ENCODE peak calls at places on chromosomes 16 and 17, in six cellular contexts. V, E, R, K, W and Z are unnamed samples.

GRCh38 chr16:70701596-70701995 is 15.7 kb upstream of the MTSS2 start:
- DNase-seq in V (no peak), E (no peak), R (no peak), K (no peak), W (no peak), Z (no peak)

GRCh38 chr16:24070851-24071250 is 185.3 kb upstream of the CACNG3 start:
- DNase-seq in V (peak), E (peak), R (peak), K (peak), W (peak), Z (peak)

GRCh38 chr17:74408262-74408661 is 23.6 kb upstream of the GPRC5C start:
- DNase-seq in V (peak), E (no peak), R (peak), K (no peak), W (no peak), Z (no peak)

GRCh38 chr16:21260870-21261791 is 17.0 kb downstream of the CRYM start:
- DNase-seq in V (peak), E (no peak), R (peak), K (no peak), W (no peak), Z (no peak)

GRCh38 chr16:26316683-26317464 is 625.1 kb downstream of the HS3ST4 start:
- DNase-seq in V (no peak), E (peak), R (peak), K (no peak), W (no peak), Z (no peak)

GRCh38 chr16:70396209-70396904 is 42.5 kb downstream of the ST3GAL2 start:
- DNase-seq in V (no peak), E (no peak), R (peak), K (peak), W (no peak), Z (peak)

GRCh38 chr17:7893226-7893880 is 4.8 kb downstream of the CHD3 start:
- DNase-seq in V (no peak), E (no peak), R (no peak), K (no peak), W (no peak), Z (no peak)

GRCh38 chr16:22638393-22639206 is 127.9 kb downstream of the NPIPB5 start:
- DNase-seq in V (no peak), E (no peak), R (no peak), K (no peak), W (no peak), Z (peak)

GRCh38 chr17:7295230-7296180 is 1.1 kb upstream of the YBX2 start:
- DNase-seq in V (no peak), E (no peak), R (no peak), K (peak), W (no peak), Z (no peak)

GRCh38 chr17:9943343-9943742 is 38.3 kb upstream of the RCVRN start:
- DNase-seq in V (no peak), E (no peak), R (no peak), K (no peak), W (no peak), Z (no peak)

GRCh38 chr17:76365256-76365903 is 11.7 kb upstream of the PRPSAP1 start:
- DNase-seq in V (no peak), E (peak), R (peak), K (no peak), W (no peak), Z (no peak)

GRCh38 chr16:14957576-14958322 is 17.1 kb upstream of the PDXDC1 start:
- DNase-seq in V (no peak), E (peak), R (no peak), K (no peak), W (no peak), Z (no peak)

GRCh38 chr17:81723651-81724209 is 11.6 kb downstream of the SLC25A10 start:
- DNase-seq in V (no peak), E (no peak), R (no peak), K (no peak), W (no peak), Z (no peak)

GRCh38 chr17:80430446-80431245 is 15.7 kb downstream of the ENDOV start:
- DNase-seq in V (no peak), E (no peak), R (no peak), K (no peak), W (no peak), Z (no peak)

GRCh38 chr16:23069844-23070243 is 79.4 kb downstream of the USP31 start:
- DNase-seq in V (no peak), E (no peak), R (no peak), K (no peak), W (no peak), Z (no peak)

GRCh38 chr16:54282923-54283734 is 3.5 kb downstream of the IRX3 start:
- DNase-seq in V (no peak), E (peak), R (no peak), K (no peak), W (no peak), Z (no peak)

GRCh38 chr16:74740795-74741304 is 33.8 kb downstream of the FA2H start:
- DNase-seq in V (no peak), E (no peak), R (no peak), K (no peak), W (no peak), Z (no peak)

GRCh38 chr16:67163164-67163902 is 1.2 kb upstream of the HSF4 start:
- DNase-seq in V (no peak), E (peak), R (no peak), K (peak), W (no peak), Z (no peak)

GRCh38 chr16:79261461-79261860 is 339.1 kb downstream of the MAF start:
- DNase-seq in V (peak), E (peak), R (peak), K (peak), W (no peak), Z (no peak)

GRCh38 chr17:2275722-2276121 is 27.9 kb downstream of the SMG6 start:
- DNase-seq in V (no peak), E (no peak), R (no peak), K (no peak), W (no peak), Z (no peak)

GRCh38 chr16:27377666-27378485 is 24.1 kb upstream of the IL21R start:
- DNase-seq in V (no peak), E (no peak), R (no peak), K (no peak), W (peak), Z (no peak)

GRCh38 chr17:75652934-75653549 is 13.9 kb downstream of the RECQL5 start:
- DNase-seq in V (peak), E (peak), R (peak), K (peak), W (no peak), Z (peak)

GRCh38 chr17:56595831-56596740 is 2.6 kb downstream of the NOG start:
- DNase-seq in V (no peak), E (peak), R (no peak), K (peak), W (no peak), Z (no peak)

GRCh38 chr17:31745964-31746650 is 112.9 kb downstream of the COPRS start:
- DNase-seq in V (no peak), E (no peak), R (no peak), K (no peak), W (no peak), Z (no peak)

GRCh38 chr17:80780381-80781187 is 211.1 kb upstream of the CHMP6 start:
- DNase-seq in V (no peak), E (no peak), R (no peak), K (no peak), W (peak), Z (peak)

GRCh38 chr17:35073991-35074627 is 10.6 kb upstream of the RFFL start:
- DNase-seq in V (peak), E (no peak), R (no peak), K (no peak), W (no peak), Z (no peak)

GRCh38 chr16:84481051-84481735 is 23.3 kb downstream of the MEAK7 start:
- DNase-seq in V (no peak), E (peak), R (no peak), K (no peak), W (no peak), Z (peak)

GRCh38 chr16:84479716-84480450 is 24.6 kb downstream of the MEAK7 start:
- DNase-seq in V (no peak), E (no peak), R (no peak), K (no peak), W (no peak), Z (no peak)

GRCh38 chr16:84477661-84478060 is 26.8 kb downstream of the MEAK7 start:
- DNase-seq in V (no peak), E (peak), R (no peak), K (no peak), W (no peak), Z (no peak)

GRCh38 chr16:84475643-84476240 is 28.7 kb downstream of the MEAK7 start:
- DNase-seq in V (peak), E (peak), R (no peak), K (no peak), W (no peak), Z (no peak)

DNA sequence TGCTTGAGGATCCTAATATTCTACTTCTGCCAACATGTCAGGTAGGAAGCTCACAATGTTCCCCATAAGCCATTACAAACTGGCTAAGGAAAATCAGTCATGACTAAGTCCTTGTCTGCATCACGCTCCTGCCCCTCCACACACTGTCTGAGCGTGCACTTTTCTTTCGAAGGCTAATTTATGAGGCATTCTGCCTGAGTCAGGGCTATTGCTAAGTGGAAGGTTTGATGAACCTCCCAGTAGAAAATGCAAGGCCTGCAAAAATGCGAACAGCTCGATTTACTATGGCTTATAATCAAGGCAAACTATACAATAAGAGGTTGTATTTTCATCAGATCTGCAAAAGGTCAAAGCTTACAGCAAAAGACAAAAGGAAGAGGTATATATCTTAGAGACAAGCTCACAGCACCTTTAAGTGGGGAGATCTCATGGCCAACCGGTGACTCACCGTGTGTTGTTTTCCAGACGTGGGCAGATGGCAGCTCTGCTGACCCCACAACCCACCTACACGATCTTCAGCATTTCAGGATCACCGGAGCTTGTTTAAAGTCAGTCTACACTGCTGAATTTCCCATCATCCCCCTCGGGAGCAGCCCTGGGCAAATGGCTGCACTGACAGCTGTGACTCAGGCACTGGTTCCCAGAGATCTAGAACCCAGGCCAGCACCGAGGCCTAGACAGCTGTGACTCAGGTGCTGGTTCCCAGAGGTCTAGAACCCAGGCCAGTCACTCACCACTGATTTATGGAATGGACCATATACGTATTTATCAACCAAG is 26.1 kb downstream of the MEAK7 start:
- DNase-seq in V (no peak), E (peak), R (peak), K (no peak), W (no peak), Z (peak)
- TF ChIP-seq GABPA in V (no peak), E (no peak), R (no peak), K (no peak), W (no peak), Z (no peak)

DNA sequence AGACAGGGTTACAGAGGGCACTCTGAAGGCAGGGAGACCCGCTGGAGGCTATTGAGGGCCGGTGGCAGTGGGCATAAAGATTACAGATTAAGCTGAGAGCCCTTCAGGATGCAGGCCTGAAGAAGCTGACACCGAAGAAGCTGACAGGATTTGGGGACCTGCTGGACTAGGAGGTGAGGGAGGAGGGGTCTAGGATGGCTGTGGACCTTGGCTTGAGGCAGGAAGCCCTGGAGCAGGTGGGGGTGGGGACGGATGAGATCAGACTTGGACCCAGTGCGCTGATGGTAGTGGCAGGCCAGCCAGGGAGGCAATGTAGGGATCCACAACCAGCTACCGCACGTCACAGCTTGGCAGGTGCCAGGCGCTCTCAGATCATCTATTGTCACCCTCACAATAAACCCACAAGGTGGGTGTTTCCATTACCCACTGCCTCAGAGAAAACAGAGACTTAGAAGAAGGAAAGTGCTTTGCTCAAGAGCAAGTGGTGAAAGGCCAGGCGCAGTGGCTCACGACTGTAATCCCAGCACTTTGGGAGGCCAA is 888 bp upstream of the SAMD14 start:
- DNase-seq in V (peak), E (no peak), R (no peak), K (peak), W (no peak), Z (no peak)
- TF ChIP-seq GABPA in V (no peak), E (no peak), R (no peak), K (no peak), W (no peak), Z (no peak)

DNA sequence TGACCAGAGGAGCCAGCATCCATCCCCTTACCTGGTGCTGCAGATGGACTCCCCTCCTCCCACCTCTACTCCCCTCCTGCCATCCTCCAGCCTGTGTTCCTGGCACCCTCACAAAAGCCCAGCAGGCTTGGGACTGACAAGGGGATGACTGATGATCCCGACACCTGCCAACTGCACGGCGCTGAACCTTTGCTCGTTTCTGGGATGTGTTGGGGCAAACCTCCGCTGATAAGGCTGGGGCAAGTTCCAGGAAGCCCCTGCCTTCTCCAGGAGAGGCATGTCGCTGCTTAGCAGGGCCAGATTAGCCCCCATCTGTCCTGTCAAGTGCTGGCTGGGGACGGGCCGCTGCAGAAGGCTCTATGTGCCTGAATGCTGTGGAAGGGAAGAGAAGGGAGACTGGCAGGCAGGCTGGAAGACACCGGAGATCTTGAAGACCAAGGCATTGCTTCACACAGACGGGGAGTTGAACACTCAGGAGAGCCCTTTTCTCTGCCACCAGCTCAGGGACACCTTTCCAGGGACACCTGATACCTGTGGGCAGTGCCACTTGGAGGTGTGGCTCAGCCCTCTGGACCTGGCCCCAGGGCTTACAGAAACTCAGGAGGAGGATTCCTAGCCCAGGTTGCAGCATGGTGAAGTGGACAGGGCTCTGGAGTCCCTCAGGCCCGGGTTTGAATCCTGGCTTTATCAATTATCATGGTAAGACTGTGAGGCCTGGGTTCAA is 973 bp upstream of the KRT15 start:
- DNase-seq in V (no peak), E (no peak), R (peak), K (no peak), W (no peak), Z (no peak)
- TF ChIP-seq GABPA in V (no peak), E (no peak), R (no peak), K (no peak), W (no peak), Z (no peak)

GRCh38 chr16:10990378-10990777 is 46.0 kb downstream of the CLEC16A start:
- DNase-seq in V (no peak), E (no peak), R (no peak), K (no peak), W (no peak), Z (no peak)

GRCh38 chr16:10988164-10988803 is 43.9 kb downstream of the CLEC16A start:
- DNase-seq in V (no peak), E (peak), R (no peak), K (no peak), W (no peak), Z (no peak)

GRCh38 chr16:10989494-10989893 is 45.1 kb downstream of the CLEC16A start:
- DNase-seq in V (no peak), E (no peak), R (no peak), K (peak), W (no peak), Z (no peak)

GRCh38 chr16:10988879-10989278 is 44.5 kb downstream of the CLEC16A start:
- DNase-seq in V (no peak), E (no peak), R (no peak), K (no peak), W (no peak), Z (no peak)

DNA sequence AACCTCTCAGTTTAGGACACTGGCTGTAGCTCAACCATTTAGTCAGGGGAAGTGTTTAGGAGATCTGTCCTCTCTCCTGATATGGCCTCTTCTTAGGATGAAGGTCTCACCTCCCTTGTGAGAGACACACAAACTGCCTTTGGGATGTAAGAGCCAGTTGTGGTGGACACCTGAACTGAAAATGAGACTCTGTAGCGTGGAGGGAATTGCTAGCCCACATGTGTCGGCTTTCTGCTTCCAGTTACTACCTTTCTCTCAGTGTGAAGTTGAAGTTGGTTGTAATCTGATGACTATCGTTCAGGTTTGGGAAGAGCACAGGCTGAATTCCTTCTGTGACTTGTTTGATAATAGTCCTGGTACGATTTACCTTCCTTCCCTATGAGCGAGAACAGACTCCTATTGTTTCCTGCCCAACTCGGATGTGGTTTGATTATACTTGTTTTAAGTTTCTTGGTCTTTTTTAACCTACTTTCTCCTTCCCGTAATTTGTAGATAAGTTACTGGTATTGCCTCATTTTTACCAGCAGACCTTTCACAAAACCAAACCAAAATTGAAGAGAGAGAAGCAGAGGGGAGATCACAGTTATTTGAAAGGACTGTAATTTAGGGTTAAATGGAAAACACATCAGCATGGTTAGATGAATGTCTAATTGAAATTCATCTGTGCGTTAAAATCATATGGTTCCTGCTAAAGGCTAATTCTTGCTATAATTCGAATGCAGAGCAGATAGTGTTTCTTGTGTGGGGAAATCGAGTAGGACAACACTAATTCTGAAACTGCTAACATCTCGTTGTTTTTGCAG is 43.2 kb downstream of the CLEC16A start:
- DNase-seq in V (no peak), E (no peak), R (no peak), K (no peak), W (no peak), Z (no peak)
- TF ChIP-seq GABPA in V (no peak), E (no peak), R (no peak), K (no peak), W (no peak), Z (no peak)

GRCh38 chr16:57087003-57087402 is 5.4 kb upstream of the CPNE2 start:
- DNase-seq in V (no peak), E (no peak), R (no peak), K (no peak), W (no peak), Z (no peak)

GRCh38 chr16:57092786-57093301 is 461 bp downstream of the CPNE2 start:
- DNase-seq in V (no peak), E (peak), R (peak), K (peak), W (no peak), Z (peak)

GRCh38 chr16:57091200-57091989 is 988 bp upstream of the CPNE2 start:
- DNase-seq in V (peak), E (peak), R (peak), K (peak), W (no peak), Z (no peak)

GRCh38 chr16:57091990-57092785 is at the start of gene CPNE2:
- DNase-seq in V (no peak), E (peak), R (peak), K (peak), W (no peak), Z (peak)

DNA sequence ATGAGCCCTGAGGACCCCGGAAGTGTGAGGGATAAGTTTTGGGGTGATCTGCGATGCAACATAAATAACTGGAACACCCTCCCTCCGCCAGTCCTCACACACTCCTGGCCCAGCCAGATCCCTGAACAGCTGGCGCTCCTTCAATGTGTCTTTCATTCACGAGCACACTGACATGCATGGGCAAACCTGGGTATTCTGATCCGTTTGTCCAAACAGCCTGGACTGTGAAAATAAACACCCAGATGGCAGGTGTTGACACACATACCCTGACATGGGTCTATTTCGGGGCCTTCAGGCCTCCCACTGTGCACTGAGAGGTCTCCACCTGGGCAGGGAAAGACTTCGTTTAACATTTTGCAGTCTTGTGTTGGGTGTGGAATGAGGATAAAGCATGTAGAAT is 3.0 kb upstream of the CPNE2 start:
- DNase-seq in V (no peak), E (no peak), R (no peak), K (no peak), W (no peak), Z (no peak)
- TF ChIP-seq GABPA in V (no peak), E (no peak), R (no peak), K (no peak), W (no peak), Z (no peak)

GRCh38 chr17:72425796-72426173 is 305.0 kb downstream of the SOX9 start:
- DNase-seq in V (no peak), E (no peak), R (no peak), K (no peak), W (no peak), Z (no peak)

GRCh38 chr17:72423718-72424117 is 302.9 kb downstream of the SOX9 start:
- DNase-seq in V (no peak), E (no peak), R (no peak), K (no peak), W (no peak), Z (no peak)

GRCh38 chr17:72426321-72426720 is 305.5 kb downstream of the SOX9 start:
- DNase-seq in V (no peak), E (no peak), R (no peak), K (no peak), W (no peak), Z (no peak)

GRCh38 chr17:72424505-72425117 is 303.8 kb downstream of the SOX9 start:
- DNase-seq in V (no peak), E (no peak), R (no peak), K (no peak), W (no peak), Z (no peak)

GRCh38 chr17:72425133-72425795 is 304.4 kb downstream of the SOX9 start:
- DNase-seq in V (no peak), E (no peak), R (no peak), K (no peak), W (no peak), Z (no peak)
- TF ChIP-seq GABPA in V (no peak), E (no peak), R (no peak), K (no peak), W (no peak), Z (no peak)